ENCODE peak calls at places on chromosomes 13 and 19, in ten cellular contexts. O is AG08395; Q is NCI-H82; P is nephron progenitor cell; K is neuronal stem cell; A is AG04450; N is pulmonary artery endothelial cell; G is IMR-90; Z is left ventricle myocardium superior; M is CD8-positive, alpha-beta memory T cell. J is an unnamed sample.

GRCh38 chr13:80235559-80236296 is 105.2 kb downstream of the SPRY2 start:
- DNase-seq in O (no peak), Q (no peak), P (no peak), K (no peak), A (no peak), N (peak; percentile 59), G (no peak), Z (no peak), M (no peak), J (no peak)

GRCh38 chr13:40562975-40563349 is 103.5 kb downstream of the FOXO1 start:
- DNase-seq in O (no peak), Q (no peak), P (no peak), K (no peak), A (no peak), N (no peak), G (no peak), Z (no peak), M (no peak), J (no peak)

GRCh38 chr19:49884760-49885159 is 7.3 kb downstream of the TBC1D17 start:
- DNase-seq in O (no peak), Q (no peak), P (no peak), K (no peak), A (no peak), N (no peak), G (no peak), Z (no peak), M (no peak), J (no peak)

GRCh38 chr19:2374808-2375207 is 14.7 kb downstream of the TMPRSS9 start:
- DNase-seq in O (no peak), Q (no peak), P (no peak), K (no peak), A (no peak), N (no peak), G (no peak), Z (no peak), M (no peak), J (no peak)

GRCh38 chr19:38917921-38918491 is 6.0 kb upstream of the CCER2 start:
- DNase-seq in O (no peak), Q (peak; percentile 72), P (no peak), K (no peak), A (no peak), N (no peak), G (no peak), Z (no peak), M (no peak), J (peak; percentile 93)

GRCh38 chr13:47932953-47933687 is 68.0 kb downstream of the SUCLA2 start:
- DNase-seq in O (no peak), Q (no peak), P (no peak), K (peak; percentile 9), A (no peak), N (no peak), G (no peak), Z (no peak), M (no peak), J (peak; percentile 11)

GRCh38 chr19:10736916-10737551 is 19.2 kb downstream of the DNM2 start:
- DNase-seq in O (no peak), Q (no peak), P (no peak), K (no peak), A (no peak), N (no peak), G (no peak), Z (no peak), M (no peak), J (no peak)

GRCh38 chr19:55247621-55248099 is 11.2 kb downstream of the PPP6R1 start:
- DNase-seq in O (peak; percentile 57), Q (no peak), P (no peak), K (no peak), A (no peak), N (no peak), G (no peak), Z (peak; percentile 63), M (no peak), J (no peak)

GRCh38 chr13:32829676-32830091 is 186.5 kb upstream of the KL start:
- DNase-seq in O (peak; percentile 26), Q (no peak), P (no peak), K (no peak), A (no peak), N (no peak), G (peak; percentile 77), Z (no peak), M (no peak), J (no peak)

GRCh38 chr19:38266070-38266469 is 1.7 kb downstream of the SPINT2 start:
- DNase-seq in O (no peak), Q (peak; percentile 62), P (no peak), K (no peak), A (no peak), N (no peak), G (no peak), Z (no peak), M (no peak), J (no peak)

GRCh38 chr19:12792048-12792852 is 964 bp downstream of the JUNB start:
- DNase-seq in O (peak; percentile 2), Q (peak; percentile 90), P (peak; percentile 71), K (no peak), A (no peak), N (no peak), G (peak; percentile 55), Z (peak; percentile 85), M (peak; percentile 69), J (no peak)

GRCh38 chr19:39752390-39752789 is 14.6 kb upstream of the CLC start:
- DNase-seq in O (no peak), Q (no peak), P (no peak), K (no peak), A (no peak), N (no peak), G (no peak), Z (no peak), M (no peak), J (no peak)

GRCh38 chr13:19634129-19634740 is 776 bp downstream of the MPHOSPH8 start:
- DNase-seq in O (peak; percentile 51), Q (peak; percentile 62), P (no peak), K (no peak), A (no peak), N (no peak), G (peak; percentile 57), Z (no peak), M (no peak), J (no peak)

GRCh38 chr19:11578342-11579142 is 1.1 kb upstream of the ACP5 start:
- DNase-seq in O (no peak), Q (no peak), P (peak; percentile 29), K (no peak), A (no peak), N (no peak), G (no peak), Z (peak; percentile 52), M (peak; percentile 45), J (no peak)

GRCh38 chr13:89554801-89555200 is 1792.7 kb upstream of the MIR17HG start:
- DNase-seq in O (no peak), Q (no peak), P (no peak), K (no peak), A (no peak), N (no peak), G (no peak), Z (no peak), M (no peak), J (peak; percentile 4)

GRCh38 chr19:13839938-13840750 is 36.8 kb upstream of the NANOS3 start:
- DNase-seq in O (peak; percentile 56), Q (no peak), P (no peak), K (no peak), A (no peak), N (no peak), G (peak; percentile 51), Z (peak; percentile 76), M (no peak), J (no peak)

GRCh38 chr19:6312018-6312417 is 21.4 kb downstream of the ACER1 start:
- DNase-seq in O (no peak), Q (no peak), P (no peak), K (no peak), A (no peak), N (no peak), G (no peak), Z (no peak), M (no peak), J (no peak)

GRCh38 chr13:96673825-96674224 is 320.5 kb downstream of the OXGR1 start:
- DNase-seq in O (no peak), Q (peak; percentile 24), P (no peak), K (no peak), A (no peak), N (no peak), G (no peak), Z (no peak), M (no peak), J (no peak)

GRCh38 chr13:32426981-32427851 is 714 bp downstream of the N4BP2L1 start:
- DNase-seq in O (no peak), Q (peak; percentile 64), P (peak; percentile 69), K (peak; percentile 29), A (no peak), N (no peak), G (peak; percentile 29), Z (peak; percentile 64), M (peak; percentile 74), J (peak; percentile 22)

GRCh38 chr19:919157-920050 is 2.3 kb downstream of the KISS1R start:
- DNase-seq in O (no peak), Q (no peak), P (no peak), K (no peak), A (no peak), N (no peak), G (no peak), Z (no peak), M (peak; percentile 44), J (no peak)

GRCh38 chr19:8423821-8424223 is 10.7 kb downstream of the MARCHF2 start:
- DNase-seq in O (peak; percentile 96), Q (no peak), P (peak; percentile 62), K (peak; percentile 41), A (peak; percentile 85), N (peak; percentile 92), G (peak; percentile 97), Z (peak; percentile 94), M (no peak), J (peak; percentile 48)

J was measured in HuH-7.